ENCODE peak calls at places on chromosomes 1 and 21, in nine cellular contexts. O is NB4, P is left ventricle myocardium inferior, X is astrocyte of the cerebellum, L is colonic mucosa, A is HFF-Myc, J is RWPE2, R is IMR-90, V is body of pancreas. T is an unnamed sample.

GRCh38 chr1:1847061-1847460 is 43.8 kb downstream of the GNB1 start:
- DNase-seq in P (no peak), X (no peak), O (no peak), A (no peak), R (no peak), L (peak), J (no peak), V (no peak), T (peak)

GRCh38 chr21:38925923-38926322 is 120.2 kb downstream of the ETS2 start:
- DNase-seq in A (peak), P (peak), V (peak), R (peak), X (peak), L (no peak), J (peak), O (no peak), T (peak)

GRCh38 chr1:110765640-110766335 is 91.0 kb upstream of the KCNA3 start:
- DNase-seq in A (peak), O (peak), L (peak), R (peak), V (peak), P (no peak), J (no peak), X (peak), T (peak)

GRCh38 chr1:112614460-112615065 is 4.4 kb downstream of the ST7L start:
- DNase-seq in X (peak), R (peak), O (peak), P (no peak), A (no peak), L (no peak), J (no peak), V (no peak), T (peak)

GRCh38 chr1:151579436-151580225 is 32.2 kb upstream of the SNX27 start:
- DNase-seq in J (no peak), O (peak), A (no peak), R (peak), X (no peak), V (no peak), P (no peak), L (no peak), T (peak)

GRCh38 chr1:153404768-153405167 is 11.6 kb upstream of the S100A7A start:
- DNase-seq in X (no peak), O (peak), A (no peak), L (peak), J (no peak), R (no peak), V (peak), P (peak), T (no peak)

GRCh38 chr1:50491142-50491541 is 67.9 kb upstream of the DMRTA2 start:
- DNase-seq in X (no peak), V (no peak), P (no peak), O (no peak), R (no peak), A (no peak), J (no peak), L (no peak), T (peak)

GRCh38 chr1:14698206-14698605 is 99.7 kb downstream of the KAZN start:
- DNase-seq in V (no peak), X (no peak), R (no peak), O (no peak), L (no peak), A (no peak), J (no peak), P (no peak), T (no peak)

GRCh38 chr1:15469836-15470495 is 5.9 kb upstream of the CELA2B start:
- DNase-seq in L (no peak), P (no peak), R (no peak), X (no peak), V (no peak), J (no peak), A (no peak), O (no peak), T (no peak)

GRCh38 chr1:27650527-27651175 is 15.7 kb upstream of the FGR start:
- DNase-seq in O (peak), X (no peak), V (no peak), P (no peak), R (peak), A (no peak), J (no peak), L (no peak), T (peak)

GRCh38 chr1:34270181-34270580 is 93.5 kb downstream of the C1orf94 start:
- DNase-seq in P (no peak), R (no peak), A (no peak), V (no peak), L (no peak), O (no peak), J (no peak), X (no peak), T (no peak)

GRCh38 chr1:9084883-9085282 is 15.4 kb upstream of the SLC2A5 start:
- DNase-seq in O (no peak), R (no peak), X (no peak), J (no peak), L (no peak), P (peak), A (no peak), V (no peak), T (peak)

GRCh38 chr1:44784094-44785026 is 3.6 kb downstream of the BEST4 start:
- DNase-seq in L (no peak), R (no peak), V (no peak), J (no peak), P (no peak), A (no peak), X (no peak), O (peak), T (no peak)

GRCh38 chr1:180233191-180234011 is 3.3 kb downstream of the LHX4 start:
- DNase-seq in X (no peak), A (no peak), O (no peak), V (no peak), P (no peak), J (no peak), R (no peak), L (no peak), T (no peak)

GRCh38 chr21:17789085-17789484 is 30.1 kb downstream of the C21orf91 start:
- DNase-seq in P (no peak), O (no peak), J (no peak), V (no peak), R (no peak), A (no peak), L (no peak), X (no peak), T (no peak)

GRCh38 chr1:205687242-205687641 is 6.9 kb upstream of the SLC45A3 start:
- DNase-seq in L (no peak), J (no peak), V (no peak), A (no peak), X (no peak), P (no peak), R (no peak), O (no peak), T (no peak)

GRCh38 chr21:31283025-31283424 is 61.0 kb downstream of the TIAM1 start:
- DNase-seq in A (no peak), R (no peak), O (no peak), V (no peak), P (no peak), L (no peak), J (no peak), X (no peak), T (no peak)

GRCh38 chr1:60571811-60572210 is 498.2 kb upstream of the C1orf87 start:
- DNase-seq in R (no peak), A (no peak), O (no peak), P (no peak), J (no peak), L (no peak), V (no peak), X (peak), T (no peak)

GRCh38 chr1:66564250-66564649 is 30.3 kb downstream of the SGIP1 start:
- DNase-seq in V (no peak), X (peak), O (peak), A (peak), L (no peak), R (peak), P (no peak), J (no peak), T (peak)

GRCh38 chr1:194062962-194063361 is 876.5 kb upstream of the B3GALT2 start:
- DNase-seq in R (no peak), O (no peak), V (no peak), L (no peak), X (no peak), A (no peak), P (no peak), J (no peak), T (no peak)

GRCh38 chr1:24047101-24047459 is 64.9 kb downstream of the MYOM3 start:
- DNase-seq in J (no peak), R (peak), P (peak), X (peak), O (peak), A (peak), L (peak), V (no peak), T (peak)

GRCh38 chr1:216739771-216740170 is 16.5 kb upstream of the ESRRG start:
- DNase-seq in O (no peak), J (no peak), L (no peak), V (no peak), X (no peak), P (no peak), R (no peak), A (no peak), T (no peak)

GRCh38 chr1:109978761-109979488 is 5.6 kb upstream of the AHCYL1 start:
- DNase-seq in P (no peak), J (no peak), X (no peak), O (no peak), L (no peak), V (no peak), R (peak), A (no peak), T (peak)

DNA sequence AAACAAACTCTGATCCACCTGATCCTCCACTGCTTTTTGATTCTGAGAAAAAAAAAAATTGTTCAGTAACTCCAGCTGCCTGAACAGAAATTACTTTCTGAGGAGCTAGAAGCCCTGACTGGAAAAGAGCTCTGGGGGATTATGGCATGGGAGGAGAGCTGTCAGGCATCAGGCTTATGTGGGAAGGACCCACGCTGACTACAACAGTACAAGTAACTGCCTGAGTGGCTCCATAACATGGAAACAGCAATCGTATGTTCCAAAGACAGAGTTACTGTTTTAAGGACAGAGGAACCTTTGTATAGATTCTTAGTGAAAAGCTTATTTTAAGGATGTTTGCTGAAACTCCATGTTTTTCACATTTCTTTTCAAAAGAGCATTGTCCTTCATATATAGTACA is 1.2 kb upstream of the ANGPTL7 start:
- DNase-seq in A (no peak), R (no peak), X (no peak), V (no peak), L (no peak), P (no peak), J (no peak), O (no peak), T (no peak)
- H3K4me3 ChIP-seq in A (no peak), R (no peak), X (no peak), V (no peak), L (no peak), P (no peak), J (no peak), O (no peak), T (no peak)

GRCh38 chr1:223129229-223129851 is 13.7 kb downstream of the TLR5 start:
- DNase-seq in R (peak), A (no peak), X (no peak), V (peak), L (peak), O (peak), P (peak), J (no peak), T (peak)
- TF ChIP-seq CTCF in R (peak), A (peak), X (peak), V (peak), L (peak), O (peak), P (peak), J (peak), T (peak)

DNA sequence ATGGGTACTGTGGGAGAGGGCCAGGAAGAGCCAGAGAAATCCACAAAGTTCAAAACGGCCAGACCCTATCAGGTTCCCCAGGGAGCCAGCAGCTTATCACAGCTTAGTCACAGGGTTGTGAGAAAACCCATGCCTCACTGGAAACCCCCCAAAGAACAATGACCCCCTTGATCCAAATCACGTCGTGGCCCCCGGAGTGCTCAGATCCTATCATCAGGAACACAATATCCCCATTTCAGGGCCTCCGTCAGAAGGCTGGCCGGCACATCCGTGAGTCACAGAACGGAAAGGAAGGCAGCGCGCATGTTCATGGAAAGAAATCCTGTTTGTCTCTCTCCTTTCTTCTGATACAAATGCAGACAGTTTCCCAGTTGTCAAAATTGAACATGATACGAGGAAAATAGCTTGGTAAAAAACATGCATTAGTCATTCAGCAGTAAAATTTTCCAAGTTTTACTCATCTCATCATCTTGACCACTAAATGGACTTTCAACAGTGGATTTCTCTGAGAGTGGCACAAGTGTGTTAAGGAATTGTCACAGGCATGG is 125.0 kb downstream of the RIPK4 start:
- DNase-seq in J (peak), R (peak), X (peak), A (peak), O (no peak), P (peak), L (no peak), V (peak), T (peak)
- H3K4me3 ChIP-seq in J (no peak), R (no peak), X (no peak), A (no peak), O (no peak), P (no peak), L (no peak), V (no peak), T (no peak)

GRCh38 chr1:94384485-94385353 is 33.5 kb upstream of the ABCD3 start:
- DNase-seq in P (no peak), J (no peak), X (no peak), R (no peak), A (no peak), O (no peak), V (peak), L (peak), T (no peak)

GRCh38 chr1:94394247-94394646 is 23.9 kb upstream of the ABCD3 start:
- DNase-seq in O (no peak), R (no peak), P (no peak), V (no peak), A (no peak), L (no peak), X (no peak), J (no peak), T (no peak)

GRCh38 chr1:94383966-94384408 is 34.2 kb upstream of the ABCD3 start:
- DNase-seq in P (no peak), X (no peak), R (peak), O (no peak), J (no peak), A (no peak), L (peak), V (peak), T (peak)

GRCh38 chr1:94385354-94385947 is 32.7 kb upstream of the ABCD3 start:
- DNase-seq in O (no peak), J (no peak), P (no peak), L (peak), R (no peak), X (no peak), V (no peak), A (no peak), T (no peak)

GRCh38 chr1:94389298-94389697 is 28.9 kb upstream of the ABCD3 start:
- DNase-seq in V (no peak), J (no peak), A (no peak), L (no peak), X (no peak), R (no peak), P (no peak), O (no peak), T (no peak)
- TF ChIP-seq CTCF in V (no peak), J (no peak), A (no peak), L (no peak), X (no peak), R (no peak), P (no peak), O (no peak), T (no peak)

GRCh38 chr1:165355221-165355976 is 1.1 kb downstream of the LMX1A start:
- DNase-seq in L (no peak), X (no peak), A (no peak), V (no peak), P (no peak), R (no peak), J (no peak), O (no peak), T (no peak)

GRCh38 chr1:165354739-165355138 is 1.8 kb downstream of the LMX1A start:
- DNase-seq in L (no peak), V (no peak), A (no peak), J (no peak), O (no peak), X (no peak), P (no peak), R (no peak), T (no peak)

GRCh38 chr1:165353731-165354671 is 2.5 kb downstream of the LMX1A start:
- DNase-seq in V (no peak), A (no peak), P (no peak), O (no peak), R (no peak), J (no peak), X (no peak), L (no peak), T (no peak)

GRCh38 chr1:165356876-165357275 is 361 bp upstream of the LMX1A start:
- DNase-seq in J (no peak), L (no peak), R (no peak), P (no peak), V (no peak), A (no peak), O (no peak), X (no peak), T (no peak)

DNA sequence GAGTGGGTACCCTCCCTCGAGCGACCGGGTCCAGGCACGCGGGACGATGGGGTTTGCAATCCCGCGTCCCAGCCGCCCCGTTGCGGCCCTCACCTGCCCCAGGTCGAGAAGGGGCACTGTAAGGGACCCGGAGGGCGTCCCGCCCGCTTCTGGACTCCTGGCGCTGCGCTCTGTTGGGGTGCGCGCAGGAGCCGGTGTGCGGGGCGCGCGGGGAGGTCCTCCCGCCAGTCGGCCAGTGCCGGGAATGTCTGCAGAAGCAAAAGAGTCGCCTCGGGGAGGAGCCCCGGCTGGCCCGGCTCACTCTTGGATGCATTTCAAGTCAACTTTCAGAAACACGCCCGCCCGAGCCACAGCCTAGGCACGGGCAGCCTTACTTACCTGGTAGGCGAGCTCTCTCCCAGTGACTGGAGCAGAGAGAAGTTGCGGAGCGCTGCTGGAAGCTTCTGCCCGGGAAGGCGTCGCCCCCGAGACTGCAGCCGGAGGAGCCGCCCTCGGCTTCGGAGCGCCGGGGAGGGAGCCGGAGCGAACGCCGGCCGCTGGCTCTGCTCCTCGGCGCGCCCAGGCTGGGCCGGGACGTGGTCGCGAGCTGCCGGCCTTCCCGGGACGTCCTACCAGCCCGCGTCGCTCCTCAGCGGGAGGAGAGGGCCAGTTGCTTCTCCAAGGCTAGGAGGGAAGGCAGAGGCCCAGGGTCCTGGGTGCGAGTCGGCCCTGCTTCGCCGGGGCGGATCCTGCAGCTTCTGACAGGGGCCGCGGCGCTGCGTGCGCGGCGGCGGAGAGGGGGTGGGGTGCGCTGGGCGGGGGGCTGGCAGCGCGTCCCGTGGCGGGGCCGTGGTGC is at the start of gene LMX1A:
- DNase-seq in V (no peak), A (no peak), L (peak), J (no peak), X (no peak), O (no peak), R (no peak), P (no peak), T (no peak)
- H3K4me3 ChIP-seq in V (no peak), A (no peak), L (peak), J (no peak), X (peak), O (no peak), R (no peak), P (peak), T (no peak)

DNA sequence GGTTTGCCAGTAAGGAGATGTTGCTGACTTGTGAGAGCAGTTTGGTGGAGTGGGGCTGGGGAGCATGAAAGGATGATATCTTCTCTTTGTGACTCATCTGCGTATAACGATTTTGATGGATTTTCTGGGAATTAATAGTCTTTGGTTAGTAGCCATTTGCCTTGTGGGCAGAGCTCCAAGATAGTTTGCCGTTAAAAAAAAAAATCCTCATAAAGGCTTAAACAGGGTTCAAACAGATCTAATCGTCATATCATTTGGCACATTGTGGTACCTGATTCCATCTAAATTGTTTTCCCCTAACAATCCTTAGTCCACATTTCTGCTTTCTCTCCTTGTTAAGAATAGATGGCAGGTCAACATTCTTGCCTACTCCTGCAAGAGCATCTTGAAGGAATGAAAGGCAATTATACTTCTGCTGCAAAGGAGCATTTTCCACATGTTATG is 168.0 kb downstream of the PPP1R12B start:
- DNase-seq in J (no peak), R (peak), V (no peak), L (no peak), A (peak), O (no peak), P (no peak), X (no peak), T (peak)
- TF ChIP-seq CTCF in J (no peak), R (no peak), V (no peak), L (no peak), A (no peak), O (no peak), P (no peak), X (no peak), T (no peak)

T was measured in fibroblast of villous mesenchyme.